ENCODE peak calls at places on chromosome 9, in six cellular contexts. C is stromal cell of bone marrow, Y is fibroblast of lung, U is iPS-NIHi11, K is ovary, D is WERI-Rb-1. E is an unnamed sample.

GRCh38 chr9:127173063-127173462 is 50.6 kb upstream of the ANGPTL2 start:
- DNase-seq in C (no peak), U (no peak), Y (no peak), K (peak; percentile 5), D (no peak), E (no peak)

GRCh38 chr9:94602666-94603065 is 9.0 kb upstream of the FBP2 start:
- DNase-seq in Y (no peak), D (no peak), C (no peak), U (no peak), K (no peak), E (no peak)

GRCh38 chr9:33750839-33751339 is 44.5 kb upstream of the PRSS3 start:
- DNase-seq in U (no peak), Y (no peak), D (no peak), C (no peak), K (no peak), E (no peak)

GRCh38 chr9:116027096-116027495 is 126.5 kb upstream of the PAPPA start:
- DNase-seq in U (peak; percentile 20), C (peak; percentile 36), Y (peak; percentile 39), K (no peak), D (no peak), E (no peak)

GRCh38 chr9:79962836-79963235 is 391.1 kb downstream of the TLE4 start:
- DNase-seq in Y (peak; percentile 38), K (no peak), C (peak; percentile 57), U (peak; percentile 35), D (no peak), E (no peak)

GRCh38 chr9:74304598-74304997 is 192.5 kb upstream of the RORB start:
- DNase-seq in C (no peak), D (no peak), U (peak; percentile 17), Y (no peak), K (no peak), E (no peak)

GRCh38 chr9:110752766-110753165 is 84.2 kb downstream of the MUSK start:
- DNase-seq in K (no peak), Y (peak; percentile 96), D (no peak), U (no peak), C (peak; percentile 99), E (peak; percentile 18)

GRCh38 chr9:107953556-107954158 is 464.1 kb upstream of the KLF4 start:
- DNase-seq in U (no peak), D (no peak), Y (no peak), C (no peak), K (no peak), E (no peak)

GRCh38 chr9:93886911-93887310 is 68.2 kb downstream of the BARX1 start:
- DNase-seq in Y (no peak), U (no peak), D (peak; percentile 6), K (no peak), C (no peak), E (no peak)

GRCh38 chr9:14692918-14693861 is at the start of gene ZDHHC21:
- DNase-seq in D (peak; percentile 66), K (peak; percentile 49), U (peak; percentile 74), Y (peak; percentile 48), C (peak; percentile 25), E (peak; percentile 75)

GRCh38 chr9:7374966-7375650 is 424.5 kb downstream of the DMAC1 start:
- DNase-seq in Y (no peak), D (no peak), U (no peak), K (no peak), C (no peak), E (no peak)

GRCh38 chr9:86491634-86492266 is 137.5 kb upstream of the TUT7 start:
- DNase-seq in Y (no peak), U (no peak), K (no peak), D (no peak), C (no peak), E (no peak)

GRCh38 chr9:14888272-14888671 is 22.0 kb downstream of the FREM1 start:
- DNase-seq in D (no peak), U (no peak), Y (no peak), C (no peak), K (no peak), E (no peak)

GRCh38 chr9:115213777-115214428 is 95.9 kb upstream of the TNC start:
- DNase-seq in Y (peak; percentile 72), C (no peak), U (peak; percentile 49), D (no peak), K (no peak), E (no peak)

GRCh38 chr9:134225186-134225585 is 60.8 kb upstream of the RNU6ATAC start:
- DNase-seq in D (no peak), C (no peak), U (no peak), K (no peak), Y (no peak), E (no peak)

GRCh38 chr9:95874989-95875304 is 544 bp upstream of the ERCC6L2 start:
- DNase-seq in C (peak; percentile 21), D (peak; percentile 73), K (peak; percentile 60), U (peak; percentile 33), Y (no peak), E (peak; percentile 75)

GRCh38 chr9:129757045-129757444 is 4.2 kb upstream of the PTGES start:
- DNase-seq in C (no peak), U (no peak), Y (no peak), D (no peak), K (no peak), E (no peak)

GRCh38 chr9:99762470-99762869 is 59.2 kb upstream of the NR4A3 start:
- DNase-seq in Y (no peak), C (no peak), K (no peak), U (no peak), D (no peak), E (no peak)

GRCh38 chr9:78118742-78119473 is 87.3 kb upstream of the GNAQ start:
- DNase-seq in D (no peak), K (no peak), Y (peak; percentile 17), U (no peak), C (peak; percentile 65), E (no peak)

GRCh38 chr9:109423877-109424276 is 74.2 kb downstream of the PTPN3 start:
- DNase-seq in C (no peak), Y (no peak), K (no peak), D (no peak), U (no peak), E (no peak)

GRCh38 chr9:115360122-115360521 is 242.2 kb upstream of the TNC start:
- DNase-seq in U (no peak), K (no peak), D (no peak), Y (no peak), C (no peak), E (no peak)

GRCh38 chr9:134187110-134187531 is 22.8 kb upstream of the RNU6ATAC start:
- DNase-seq in Y (no peak), C (no peak), U (no peak), D (peak; percentile 5), K (peak; percentile 20), E (no peak)

GRCh38 chr9:93945400-93946337 is 9.5 kb downstream of the BARX1 start:
- DNase-seq in Y (no peak), D (no peak), U (no peak), K (no peak), C (no peak), E (no peak)

GRCh38 chr9:124500796-124501611 is 6.2 kb downstream of the NR5A1 start:
- DNase-seq in Y (no peak), U (no peak), C (no peak), D (no peak), K (no peak), E (peak; percentile 91)

GRCh38 chr9:136051568-136052432 is 43.3 kb downstream of the NACC2 start:
- DNase-seq in D (peak; percentile 57), U (peak; percentile 74), C (peak; percentile 83), Y (peak; percentile 94), K (no peak), E (peak; percentile 54)

GRCh38 chr9:19788152-19788551 is 685 bp downstream of the SLC24A2 start:
- DNase-seq in U (peak; percentile 49), K (no peak), C (no peak), Y (no peak), D (peak; percentile 86), E (no peak)

GRCh38 chr9:119257592-119257991 is 111.6 kb downstream of the BRINP1 start:
- DNase-seq in Y (no peak), C (no peak), U (no peak), D (no peak), K (no peak), E (no peak)

GRCh38 chr9:80233102-80233843 is 661.5 kb downstream of the TLE4 start:
- DNase-seq in K (no peak), D (no peak), C (no peak), Y (no peak), U (no peak), E (no peak)

GRCh38 chr9:4073371-4073770 is 226.5 kb downstream of the GLIS3 start:
- DNase-seq in U (peak; percentile 43), C (no peak), D (peak; percentile 16), Y (no peak), K (no peak), E (no peak)

GRCh38 chr9:122912964-122913673 is at the start of gene ZBTB6:
- DNase-seq in C (peak; percentile 78), Y (peak; percentile 87), D (peak; percentile 89), K (peak; percentile 49), U (peak; percentile 76), E (peak; percentile 83)

GRCh38 chr9:91443321-91443993 is 19.8 kb upstream of the NFIL3 start:
- DNase-seq in C (no peak), K (no peak), U (no peak), D (no peak), Y (no peak), E (no peak)

GRCh38 chr9:34559616-34560546 is 29.6 kb downstream of the CNTFR start:
- DNase-seq in C (peak; percentile 51), D (peak; percentile 79), U (peak; percentile 57), K (peak; percentile 53), Y (peak; percentile 59), E (peak; percentile 42)

GRCh38 chr9:19471737-19472648 is 63.2 kb downstream of the ACER2 start:
- DNase-seq in Y (peak; percentile 52), D (peak; percentile 71), K (peak; percentile 41), C (peak; percentile 32), U (peak; percentile 82), E (peak; percentile 71)

GRCh38 chr9:135098400-135099105 is 11.1 kb downstream of the OLFM1 start:
- DNase-seq in Y (no peak), C (no peak), D (no peak), K (no peak), U (peak; percentile 95), E (no peak)

GRCh38 chr9:37144762-37145161 is 24.4 kb downstream of the ZCCHC7 start:
- DNase-seq in Y (peak; percentile 12), C (no peak), D (no peak), U (peak; percentile 15), K (no peak), E (no peak)

GRCh38 chr9:18520395-18520794 is 46.4 kb downstream of the ADAMTSL1 start:
- DNase-seq in Y (peak; percentile 39), K (no peak), C (no peak), D (no peak), U (no peak), E (no peak)

GRCh38 chr9:129402341-129402739 is 218.6 kb downstream of the C9orf50 start:
- DNase-seq in Y (no peak), K (no peak), U (peak; percentile 80), D (no peak), C (no peak), E (no peak)

GRCh38 chr9:121853617-121854395 is 202.4 kb downstream of the DAB2IP start:
- DNase-seq in K (no peak), Y (no peak), D (no peak), U (no peak), C (no peak), E (no peak)

GRCh38 chr9:23733495-23734078 is 92.5 kb downstream of the ELAVL2 start:
- DNase-seq in D (no peak), K (no peak), C (no peak), Y (no peak), U (no peak), E (no peak)

E was measured in adrenal gland.